ENCODE peak calls at places on chromosomes 6 and 20, in four cellular contexts. Q is head of caudate nucleus, O is iris pigment epithelial cell, J is right cardiac atrium. L is an unnamed sample.

GRCh38 chr20:45095753-45096371 is 5.1 kb downstream of the KCNS1 start:
- DNase-seq in J (no peak), O (peak; percentile 48), Q (peak; percentile 45), L (peak; percentile 89)

GRCh38 chr6:25749837-25750236 is 4.7 kb upstream of the SLC17A4 start:
- DNase-seq in O (no peak), Q (no peak), J (no peak), L (peak; percentile 38)

GRCh38 chr6:13593720-13594119 is 19.3 kb downstream of the SIRT5 start:
- DNase-seq in J (no peak), Q (no peak), O (no peak), L (no peak)

GRCh38 chr6:50661636-50662035 is 51.7 kb upstream of the TFAP2D start:
- DNase-seq in J (no peak), Q (no peak), O (no peak), L (no peak)

GRCh38 chr6:118813795-118814194 is 80.2 kb upstream of the ASF1A start:
- DNase-seq in Q (no peak), J (no peak), O (peak; percentile 86), L (no peak)

GRCh38 chr6:86657192-86657591 is 280.1 kb upstream of the HTR1E start:
- DNase-seq in Q (no peak), J (no peak), O (no peak), L (no peak)

GRCh38 chr6:142367501-142368018 is 65.8 kb downstream of the ADGRG6 start:
- DNase-seq in O (no peak), Q (no peak), J (peak; percentile 73), L (no peak)

GRCh38 chr20:44475694-44476560 is at the start of gene TTPAL:
- DNase-seq in O (peak; percentile 80), Q (peak; percentile 84), J (peak; percentile 95), L (peak; percentile 98)

GRCh38 chr6:33080127-33081089 is 4.6 kb downstream of the HLA-DPB1 start:
- DNase-seq in Q (peak; percentile 38), J (peak; percentile 90), O (peak; percentile 80), L (no peak)

GRCh38 chr6:129936329-129937165 is 75.4 kb upstream of the TMEM244 start:
- DNase-seq in Q (peak; percentile 50), J (peak; percentile 39), O (peak; percentile 61), L (peak; percentile 83)

GRCh38 chr6:33761922-33762629 is 15.4 kb upstream of the IP6K3 start:
- DNase-seq in Q (peak; percentile 61), J (peak; percentile 91), O (peak; percentile 28), L (peak; percentile 73)

GRCh38 chr20:10513931-10514575 is 78.9 kb downstream of the SLX4IP start:
- DNase-seq in O (peak; percentile 40), J (no peak), Q (no peak), L (no peak)